ENCODE peak calls at places on chromosomes 3 and 15, in six cellular contexts. One of them, this sample, is unnamed.

GRCh38 chr3:53375019-53375418 is 27.7 kb upstream of the DCP1A start:
- DNase-seq in IMR-90: peak
- DNase-seq in H9: peak
- DNase-seq in neuronal stem cell: peak
- DNase-seq in H1: peak
- DNase-seq in mesenchymal stem cell: peak
- DNase-seq in this sample: peak

GRCh38 chr15:36905908-36906307 is 194.4 kb downstream of the MEIS2 start:
- DNase-seq in H1: no peak
- DNase-seq in neuronal stem cell: no peak
- DNase-seq in H9: no peak
- DNase-seq in IMR-90: peak
- DNase-seq in mesenchymal stem cell: peak
- DNase-seq in this sample: no peak

GRCh38 chr3:18245721-18246120 is 179.4 kb downstream of the SATB1 start:
- DNase-seq in neuronal stem cell: no peak
- DNase-seq in H9: no peak
- DNase-seq in mesenchymal stem cell: no peak
- DNase-seq in IMR-90: no peak
- DNase-seq in H1: no peak
- DNase-seq in this sample: no peak

GRCh38 chr15:77292924-77293558 is 126.9 kb downstream of the PEAK1 start:
- DNase-seq in H9: no peak
- DNase-seq in H1: no peak
- DNase-seq in neuronal stem cell: no peak
- DNase-seq in IMR-90: peak
- DNase-seq in mesenchymal stem cell: no peak
- DNase-seq in this sample: peak

GRCh38 chr3:105614288-105615030 is 247.8 kb downstream of the ALCAM start:
- DNase-seq in H1: no peak
- DNase-seq in neuronal stem cell: no peak
- DNase-seq in H9: no peak
- DNase-seq in mesenchymal stem cell: peak
- DNase-seq in IMR-90: peak
- DNase-seq in this sample: peak

GRCh38 chr3:77342688-77343087 is 302.8 kb downstream of the ROBO2 start:
- DNase-seq in IMR-90: no peak
- DNase-seq in neuronal stem cell: no peak
- DNase-seq in H9: no peak
- DNase-seq in mesenchymal stem cell: no peak
- DNase-seq in H1: no peak
- DNase-seq in this sample: no peak

GRCh38 chr3:59783468-59783988 is 733.7 kb upstream of the CFAP20DC start:
- DNase-seq in H1: no peak
- DNase-seq in H9: no peak
- DNase-seq in mesenchymal stem cell: no peak
- DNase-seq in neuronal stem cell: no peak
- DNase-seq in IMR-90: no peak
- DNase-seq in this sample: no peak

GRCh38 chr15:81859737-81860516 is 185.9 kb downstream of the MEX3B start:
- DNase-seq in mesenchymal stem cell: no peak
- DNase-seq in H1: no peak
- DNase-seq in H9: no peak
- DNase-seq in neuronal stem cell: no peak
- DNase-seq in IMR-90: no peak
- DNase-seq in this sample: no peak

GRCh38 chr3:101926594-101927105 is 77.3 kb downstream of the NFKBIZ start:
- DNase-seq in mesenchymal stem cell: no peak
- DNase-seq in neuronal stem cell: no peak
- DNase-seq in H9: no peak
- DNase-seq in H1: no peak
- DNase-seq in IMR-90: no peak
- DNase-seq in this sample: no peak

GRCh38 chr3:129560931-129561594 is 18.1 kb downstream of the H1-8 start:
- DNase-seq in mesenchymal stem cell: peak
- DNase-seq in neuronal stem cell: no peak
- DNase-seq in H1: no peak
- DNase-seq in IMR-90: peak
- DNase-seq in H9: no peak
- DNase-seq in this sample: no peak

GRCh38 chr3:108103971-108104797 is 13.4 kb upstream of the CD47 start:
- DNase-seq in neuronal stem cell: no peak
- DNase-seq in mesenchymal stem cell: no peak
- DNase-seq in IMR-90: peak
- DNase-seq in H1: no peak
- DNase-seq in H9: no peak
- DNase-seq in this sample: no peak

GRCh38 chr3:168426196-168426595 is 330.5 kb upstream of the GOLIM4 start:
- DNase-seq in H9: no peak
- DNase-seq in mesenchymal stem cell: no peak
- DNase-seq in neuronal stem cell: no peak
- DNase-seq in IMR-90: peak
- DNase-seq in H1: no peak
- DNase-seq in this sample: no peak

GRCh38 chr3:186922224-186922623 is 8.1 kb upstream of the ST6GAL1 start:
- DNase-seq in H1: peak
- DNase-seq in mesenchymal stem cell: no peak
- DNase-seq in neuronal stem cell: no peak
- DNase-seq in H9: no peak
- DNase-seq in IMR-90: no peak
- DNase-seq in this sample: no peak
- H2BK15ac ChIP-seq in H1: no peak
- H2BK15ac ChIP-seq in mesenchymal stem cell: no peak
- H2BK15ac ChIP-seq in neuronal stem cell: no peak
- H2BK15ac ChIP-seq in H9: no peak
- H2BK15ac ChIP-seq in IMR-90: no peak
- H2BK15ac ChIP-seq in this sample: no peak

GRCh38 chr3:69463546-69463945 is 77.7 kb upstream of the FRMD4B start:
- DNase-seq in mesenchymal stem cell: no peak
- DNase-seq in IMR-90: no peak
- DNase-seq in H9: no peak
- DNase-seq in H1: no peak
- DNase-seq in neuronal stem cell: no peak
- DNase-seq in this sample: no peak
- H2BK15ac ChIP-seq in mesenchymal stem cell: no peak
- H2BK15ac ChIP-seq in IMR-90: no peak
- H2BK15ac ChIP-seq in H9: no peak
- H2BK15ac ChIP-seq in H1: no peak
- H2BK15ac ChIP-seq in neuronal stem cell: no peak
- H2BK15ac ChIP-seq in this sample: no peak

DNA sequence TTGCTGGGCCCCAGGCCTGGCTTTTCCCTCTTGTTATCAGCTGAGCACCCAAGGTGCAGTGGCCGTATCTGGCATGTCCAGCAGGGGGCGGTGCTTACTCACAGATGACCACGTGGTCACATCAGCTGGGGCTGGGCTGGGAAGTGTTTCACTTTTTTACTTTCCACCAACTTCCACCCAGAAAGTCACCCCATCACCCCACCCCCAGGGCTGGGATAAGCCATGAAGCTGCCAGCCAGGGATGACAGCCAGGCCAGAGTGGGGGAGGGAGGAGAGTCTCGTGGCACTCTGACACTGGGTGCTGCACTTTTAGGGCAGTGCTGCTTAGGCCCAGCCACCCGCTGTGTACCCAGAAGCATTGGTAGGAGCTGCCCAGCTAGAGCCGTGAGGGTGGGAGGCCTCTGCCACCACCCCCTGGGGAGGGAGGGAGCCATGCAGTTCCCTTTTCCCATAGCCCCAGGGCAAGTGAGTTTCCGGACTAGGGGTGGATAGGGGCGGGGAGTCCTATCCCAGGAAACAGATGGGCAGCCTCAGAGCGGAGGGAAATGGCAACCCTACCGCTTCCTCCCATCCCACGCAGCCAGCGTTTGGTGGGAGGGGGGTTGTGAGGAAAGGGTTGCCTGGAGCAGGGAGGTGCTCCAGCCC is 6.1 kb downstream of the PPCDC start:
- DNase-seq in H1: peak
- DNase-seq in H9: peak
- DNase-seq in IMR-90: peak
- DNase-seq in neuronal stem cell: peak
- DNase-seq in mesenchymal stem cell: peak
- DNase-seq in this sample: peak
- H2BK15ac ChIP-seq in H1: no peak
- H2BK15ac ChIP-seq in H9: no peak
- H2BK15ac ChIP-seq in IMR-90: no peak
- H2BK15ac ChIP-seq in neuronal stem cell: peak
- H2BK15ac ChIP-seq in mesenchymal stem cell: peak
- H2BK15ac ChIP-seq in this sample: no peak

DNA sequence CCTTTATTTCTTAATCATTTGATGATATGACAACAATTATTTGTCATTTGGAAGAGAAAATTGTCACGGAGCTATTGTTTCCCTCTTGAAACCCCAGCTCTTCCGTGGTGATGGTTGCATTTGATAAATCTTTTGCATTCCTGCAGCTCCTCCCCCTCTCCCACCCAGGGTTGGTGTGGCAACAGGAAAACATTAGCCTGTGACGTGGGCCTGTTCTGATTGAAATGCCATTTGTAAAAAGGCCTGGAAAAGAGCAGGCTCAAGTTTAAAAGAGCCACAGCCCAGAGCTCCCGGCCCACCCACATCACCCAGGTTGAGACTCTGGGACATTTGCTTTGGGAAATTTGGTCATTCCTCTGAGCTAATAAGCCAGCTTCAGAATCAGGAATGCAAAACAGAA is 282.5 kb downstream of the RPLP1 start:
- DNase-seq in H9: no peak
- DNase-seq in mesenchymal stem cell: peak
- DNase-seq in H1: no peak
- DNase-seq in neuronal stem cell: peak
- DNase-seq in IMR-90: no peak
- DNase-seq in this sample: peak
- H2BK15ac ChIP-seq in H9: no peak
- H2BK15ac ChIP-seq in mesenchymal stem cell: no peak
- H2BK15ac ChIP-seq in H1: no peak
- H2BK15ac ChIP-seq in neuronal stem cell: no peak
- H2BK15ac ChIP-seq in IMR-90: no peak
- H2BK15ac ChIP-seq in this sample: no peak

GRCh38 chr15:65619636-65620290 is 2.0 kb upstream of the SLC24A1 start:
- DNase-seq in IMR-90: no peak
- DNase-seq in neuronal stem cell: no peak
- DNase-seq in H1: no peak
- DNase-seq in mesenchymal stem cell: no peak
- DNase-seq in H9: no peak
- DNase-seq in this sample: peak
- H2BK15ac ChIP-seq in IMR-90: no peak
- H2BK15ac ChIP-seq in neuronal stem cell: no peak
- H2BK15ac ChIP-seq in H1: no peak
- H2BK15ac ChIP-seq in mesenchymal stem cell: no peak
- H2BK15ac ChIP-seq in H9: no peak
- H2BK15ac ChIP-seq in this sample: no peak

GRCh38 chr3:71102111-71103039 is 481.2 kb downstream of the FOXP1 start:
- DNase-seq in H9: no peak
- DNase-seq in H1: no peak
- DNase-seq in neuronal stem cell: no peak
- DNase-seq in IMR-90: peak
- DNase-seq in mesenchymal stem cell: peak
- DNase-seq in this sample: no peak

GRCh38 chr3:71101014-71101413 is 482.5 kb downstream of the FOXP1 start:
- DNase-seq in H1: no peak
- DNase-seq in H9: no peak
- DNase-seq in neuronal stem cell: no peak
- DNase-seq in IMR-90: peak
- DNase-seq in mesenchymal stem cell: peak
- DNase-seq in this sample: peak

GRCh38 chr3:71101581-71101980 is 481.9 kb downstream of the FOXP1 start:
- DNase-seq in neuronal stem cell: no peak
- DNase-seq in H1: no peak
- DNase-seq in IMR-90: peak
- DNase-seq in H9: no peak
- DNase-seq in mesenchymal stem cell: peak
- DNase-seq in this sample: no peak

GRCh38 chr3:71097557-71097956 is 486.0 kb downstream of the FOXP1 start:
- DNase-seq in neuronal stem cell: no peak
- DNase-seq in H1: no peak
- DNase-seq in mesenchymal stem cell: no peak
- DNase-seq in H9: no peak
- DNase-seq in IMR-90: no peak
- DNase-seq in this sample: no peak

DNA sequence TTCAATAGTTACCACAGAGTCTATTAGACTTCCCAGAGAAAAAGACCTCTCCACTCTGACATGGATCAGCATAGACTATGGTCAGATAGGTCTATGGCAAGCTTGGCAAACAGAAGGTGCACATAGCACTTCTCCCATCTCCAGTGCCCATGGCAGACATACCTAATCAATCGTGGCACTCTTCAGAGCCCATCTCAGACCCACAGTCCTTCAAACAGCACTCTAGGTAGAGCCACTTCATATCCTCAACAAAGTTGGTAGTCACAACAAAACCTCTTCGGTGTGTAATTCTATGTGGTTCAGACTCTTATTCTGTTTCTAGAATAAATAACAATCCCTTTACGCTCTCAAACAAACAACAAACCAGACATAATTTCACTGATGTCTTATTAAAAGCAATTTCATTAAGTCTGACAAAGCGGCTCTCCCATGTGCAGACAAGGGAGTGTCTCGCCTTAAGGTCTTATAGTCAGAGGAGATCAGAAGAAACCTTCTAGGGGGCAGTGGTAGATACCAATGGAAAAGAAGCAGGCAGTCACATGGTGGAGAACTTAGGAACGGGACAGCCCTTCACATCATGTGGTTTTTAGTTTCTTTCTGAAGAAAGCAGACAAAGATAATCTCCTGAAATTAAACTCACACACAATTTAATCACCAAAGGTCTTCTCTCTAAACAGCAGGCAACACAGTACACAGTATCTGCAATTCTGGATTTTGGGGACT is 483.4 kb downstream of the FOXP1 start:
- DNase-seq in IMR-90: no peak
- DNase-seq in H9: no peak
- DNase-seq in mesenchymal stem cell: no peak
- DNase-seq in neuronal stem cell: no peak
- DNase-seq in H1: no peak
- DNase-seq in this sample: no peak
- H2BK15ac ChIP-seq in IMR-90: peak
- H2BK15ac ChIP-seq in H9: no peak
- H2BK15ac ChIP-seq in mesenchymal stem cell: no peak
- H2BK15ac ChIP-seq in neuronal stem cell: no peak
- H2BK15ac ChIP-seq in H1: no peak
- H2BK15ac ChIP-seq in this sample: no peak

DNA sequence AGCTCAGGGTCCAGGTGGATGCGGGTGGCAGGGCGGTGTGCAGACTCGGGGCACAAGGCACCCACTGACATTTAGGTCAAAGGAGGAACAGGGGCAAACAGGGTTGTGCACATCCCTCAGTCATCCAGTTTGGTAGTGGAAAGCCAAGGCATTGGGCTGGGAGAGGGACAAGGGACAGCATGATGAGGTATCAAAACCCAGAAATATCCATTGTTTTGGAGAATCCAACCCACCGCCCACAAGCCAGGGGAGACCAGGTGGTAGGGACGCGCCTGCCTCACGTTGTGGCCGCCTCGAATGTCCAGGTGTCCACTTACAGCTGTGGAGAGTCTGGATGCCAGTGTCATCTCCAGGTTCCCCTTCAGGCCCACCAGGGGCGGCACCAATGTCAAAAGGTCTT is 33.3 kb downstream of the SLC41A3 start:
- DNase-seq in neuronal stem cell: no peak
- DNase-seq in H9: no peak
- DNase-seq in H1: no peak
- DNase-seq in mesenchymal stem cell: no peak
- DNase-seq in IMR-90: no peak
- DNase-seq in this sample: no peak
- H2BK15ac ChIP-seq in neuronal stem cell: no peak
- H2BK15ac ChIP-seq in H9: no peak
- H2BK15ac ChIP-seq in H1: no peak
- H2BK15ac ChIP-seq in mesenchymal stem cell: no peak
- H2BK15ac ChIP-seq in IMR-90: no peak
- H2BK15ac ChIP-seq in this sample: no peak

GRCh38 chr3:141776376-141776775 is 13.2 kb downstream of the GRK7 start:
- DNase-seq in neuronal stem cell: no peak
- DNase-seq in H9: no peak
- DNase-seq in IMR-90: no peak
- DNase-seq in mesenchymal stem cell: no peak
- DNase-seq in H1: no peak
- DNase-seq in this sample: no peak
- H2BK15ac ChIP-seq in neuronal stem cell: no peak
- H2BK15ac ChIP-seq in H9: no peak
- H2BK15ac ChIP-seq in IMR-90: no peak
- H2BK15ac ChIP-seq in mesenchymal stem cell: no peak
- H2BK15ac ChIP-seq in H1: no peak
- H2BK15ac ChIP-seq in this sample: no peak